ENCODE peak calls at places on chromosomes 11 and 22, in four cellular contexts. P, V, E and Z are unnamed samples.

GRCh38 chr22:31723699-31724098 is 26.2 kb downstream of the PRR14L start:
- DNase-seq in V (no peak), E (no peak), P (no peak), Z (no peak)

GRCh38 chr11:108218455-108218854 is 4.0 kb downstream of the NPAT start:
- DNase-seq in P (no peak), E (no peak), V (no peak), Z (no peak)

GRCh38 chr11:19027829-19028595 is 32.5 kb downstream of the MRGPRX2 start:
- DNase-seq in P (no peak), E (no peak), V (peak; percentile 20), Z (no peak)

GRCh38 chr11:60130496-60130895 is 42.0 kb downstream of the MS4A2 start:
- DNase-seq in P (peak; percentile 60), E (peak; percentile 69), V (no peak), Z (peak; percentile 44)

GRCh38 chr11:104343578-104343977 is 179.6 kb upstream of the PDGFD start:
- DNase-seq in E (peak; percentile 27), P (no peak), V (peak; percentile 10), Z (no peak)

GRCh38 chr11:113974741-113975470 is at the start of gene HTR3A:
- DNase-seq in P (peak; percentile 61), V (peak; percentile 44), E (peak; percentile 78), Z (peak; percentile 37)

GRCh38 chr22:36425977-36426523 is 38.3 kb upstream of the MYH9 start:
- DNase-seq in V (peak; percentile 59), P (peak; percentile 44), E (peak; percentile 49), Z (peak; percentile 55)

GRCh38 chr22:50704510-50705218 is 32.0 kb downstream of the SHANK3 start:
- DNase-seq in V (no peak), P (no peak), E (no peak), Z (no peak)

GRCh38 chr22:26923498-26923897 is 266.1 kb downstream of the MIAT start:
- DNase-seq in P (no peak), V (no peak), E (no peak), Z (no peak)

GRCh38 chr22:42061041-42061440 is 9.6 kb downstream of the NAGA start:
- DNase-seq in E (no peak), V (no peak), P (peak; percentile 9), Z (no peak)

GRCh38 chr11:81207421-81208054 is 1526.1 kb downstream of the FAM181B start:
- DNase-seq in V (no peak), E (no peak), P (no peak), Z (no peak)

GRCh38 chr11:78783301-78783700 is 208.6 kb upstream of the NARS2 start:
- DNase-seq in V (no peak), P (no peak), E (no peak), Z (no peak)

GRCh38 chr22:26756675-26757293 is 99.4 kb downstream of the MIAT start:
- DNase-seq in E (peak; percentile 84), V (peak; percentile 16), P (peak; percentile 37), Z (peak; percentile 65)

GRCh38 chr11:77699425-77699824 is 61.8 kb upstream of the CLNS1A start:
- DNase-seq in V (no peak), E (no peak), P (no peak), Z (no peak)
- TF ChIP-seq CTCF in V (no peak), E (no peak), P (no peak), Z (no peak)

DNA sequence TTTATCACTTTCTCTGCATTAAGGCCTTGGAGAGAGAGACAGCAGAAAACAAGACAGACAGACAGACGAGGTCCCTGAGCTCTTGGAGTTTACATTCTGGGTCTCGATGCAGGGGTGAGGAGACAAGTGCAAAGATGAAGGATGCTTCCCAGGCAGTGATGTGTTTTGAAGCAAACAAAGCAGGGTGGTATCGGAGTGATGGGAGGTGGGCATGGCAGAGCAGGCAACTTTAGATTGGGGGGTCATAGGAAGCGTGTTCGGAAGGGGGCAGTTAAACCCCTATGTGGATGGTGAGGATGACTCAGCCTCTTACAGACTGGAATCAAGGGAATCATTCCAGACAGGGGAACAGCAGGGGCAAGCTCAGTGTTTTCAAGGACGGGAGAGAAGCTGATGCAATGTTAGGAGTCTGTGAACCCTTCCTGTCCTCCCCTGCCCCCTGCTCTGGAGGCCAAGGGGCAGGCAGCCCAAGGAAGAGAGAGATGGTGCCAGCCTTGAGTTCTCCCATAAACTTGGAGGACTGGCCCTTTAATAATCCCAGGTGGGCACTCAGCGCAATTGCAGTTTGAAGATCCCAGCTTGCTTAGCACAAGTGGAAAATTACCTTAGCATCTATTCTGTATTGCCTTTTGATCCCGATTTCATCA is 180.2 kb downstream of the CHST1 start:
- DNase-seq in E (no peak), V (no peak), P (no peak), Z (no peak)
- TF ChIP-seq CTCF in E (no peak), V (no peak), P (no peak), Z (no peak)

GRCh38 chr11:92136792-92137191 is 87.8 kb upstream of the FAT3 start:
- DNase-seq in E (peak; percentile 40), P (no peak), V (no peak), Z (peak; percentile 9)
- TF ChIP-seq CTCF in E (peak; percentile 41), P (no peak), V (no peak), Z (no peak)

GRCh38 chr22:35329114-35329847 is 29.6 kb downstream of the TOM1 start:
- DNase-seq in V (no peak), E (no peak), P (no peak), Z (no peak)
- TF ChIP-seq CTCF in V (no peak), E (no peak), P (peak; percentile 12), Z (no peak)

GRCh38 chr11:75429902-75430691 is 2.9 kb downstream of the KLHL35 start:
- DNase-seq in P (peak; percentile 62), V (peak; percentile 65), E (peak; percentile 87), Z (peak; percentile 66)
- TF ChIP-seq CTCF in P (no peak), V (no peak), E (no peak), Z (no peak)

GRCh38 chr11:35017528-35018342 is 101.3 kb downstream of the PDHX start:
- DNase-seq in P (no peak), E (no peak), V (no peak), Z (no peak)

GRCh38 chr11:35016939-35017338 is 100.5 kb downstream of the PDHX start:
- DNase-seq in E (no peak), P (no peak), V (no peak), Z (no peak)

GRCh38 chr11:35015621-35016387 is 99.4 kb downstream of the PDHX start:
- DNase-seq in V (no peak), P (no peak), E (no peak), Z (no peak)

GRCh38 chr11:35021589-35021988 is 105.2 kb downstream of the PDHX start:
- DNase-seq in P (no peak), V (no peak), E (no peak), Z (no peak)
- TF ChIP-seq CTCF in P (no peak), V (no peak), E (no peak), Z (no peak)